ENCODE peak calls at places on chromosomes 7 and 10, in seven cellular contexts. One of them, this sample, is unnamed.

GRCh38 chr10:69377936-69378335 is 38.8 kb downstream of the TACR2 start:
- DNase-seq in transverse colon: no peak
- DNase-seq in A549: no peak
- DNase-seq in IMR-90: no peak
- DNase-seq in GM06990: no peak
- DNase-seq in cardiac muscle cell: peak
- DNase-seq in heart right ventricle: no peak
- DNase-seq in this sample: no peak

GRCh38 chr10:5585517-5586222 is 60.9 kb downstream of the CALML3 start:
- DNase-seq in A549: no peak
- DNase-seq in IMR-90: no peak
- DNase-seq in heart right ventricle: no peak
- DNase-seq in transverse colon: no peak
- DNase-seq in GM06990: no peak
- DNase-seq in cardiac muscle cell: peak
- DNase-seq in this sample: no peak

GRCh38 chr7:158944950-158945349 is 88.6 kb downstream of the DYNC2I1 start:
- DNase-seq in IMR-90: no peak
- DNase-seq in transverse colon: no peak
- DNase-seq in cardiac muscle cell: no peak
- DNase-seq in GM06990: no peak
- DNase-seq in heart right ventricle: no peak
- DNase-seq in A549: no peak
- DNase-seq in this sample: no peak

GRCh38 chr10:33038672-33039071 is 80.6 kb upstream of the ITGB1 start:
- DNase-seq in IMR-90: no peak
- DNase-seq in A549: no peak
- DNase-seq in GM06990: no peak
- DNase-seq in cardiac muscle cell: no peak
- DNase-seq in transverse colon: no peak
- DNase-seq in heart right ventricle: no peak
- DNase-seq in this sample: no peak

GRCh38 chr10:22230331-22230833 is 12.6 kb upstream of the EBLN1 start:
- DNase-seq in heart right ventricle: no peak
- DNase-seq in A549: peak
- DNase-seq in IMR-90: peak
- DNase-seq in cardiac muscle cell: peak
- DNase-seq in GM06990: no peak
- DNase-seq in transverse colon: no peak
- DNase-seq in this sample: no peak

GRCh38 chr10:26780793-26781601 is 79.8 kb downstream of the ABI1 start:
- DNase-seq in cardiac muscle cell: peak
- DNase-seq in GM06990: peak
- DNase-seq in heart right ventricle: no peak
- DNase-seq in transverse colon: no peak
- DNase-seq in A549: peak
- DNase-seq in IMR-90: peak
- DNase-seq in this sample: no peak

GRCh38 chr7:115477193-115477651 is 553.3 kb downstream of the TFEC start:
- DNase-seq in A549: no peak
- DNase-seq in IMR-90: no peak
- DNase-seq in GM06990: no peak
- DNase-seq in cardiac muscle cell: peak
- DNase-seq in transverse colon: peak
- DNase-seq in heart right ventricle: peak
- DNase-seq in this sample: no peak

GRCh38 chr10:35924726-35925125 is 282.6 kb upstream of the FZD8 start:
- DNase-seq in heart right ventricle: no peak
- DNase-seq in transverse colon: no peak
- DNase-seq in A549: no peak
- DNase-seq in IMR-90: no peak
- DNase-seq in cardiac muscle cell: no peak
- DNase-seq in GM06990: no peak
- DNase-seq in this sample: no peak

GRCh38 chr7:73701357-73701995 is 18.0 kb downstream of the STX1A start:
- DNase-seq in GM06990: no peak
- DNase-seq in IMR-90: peak
- DNase-seq in cardiac muscle cell: peak
- DNase-seq in transverse colon: peak
- DNase-seq in heart right ventricle: no peak
- DNase-seq in A549: peak
- DNase-seq in this sample: no peak

GRCh38 chr10:61971016-61971350 is 69.5 kb downstream of the ARID5B start:
- DNase-seq in A549: no peak
- DNase-seq in GM06990: no peak
- DNase-seq in heart right ventricle: no peak
- DNase-seq in transverse colon: no peak
- DNase-seq in IMR-90: peak
- DNase-seq in cardiac muscle cell: peak
- DNase-seq in this sample: no peak

GRCh38 chr10:90451283-90451682 is 406.6 kb downstream of the HTR7 start:
- DNase-seq in A549: no peak
- DNase-seq in transverse colon: no peak
- DNase-seq in GM06990: no peak
- DNase-seq in cardiac muscle cell: peak
- DNase-seq in IMR-90: no peak
- DNase-seq in heart right ventricle: no peak
- DNase-seq in this sample: no peak

GRCh38 chr10:11424456-11425287 is 186.8 kb downstream of the USP6NL start:
- DNase-seq in cardiac muscle cell: peak
- DNase-seq in IMR-90: peak
- DNase-seq in GM06990: no peak
- DNase-seq in heart right ventricle: peak
- DNase-seq in transverse colon: peak
- DNase-seq in A549: peak
- DNase-seq in this sample: no peak

GRCh38 chr10:50470345-50470744 is 153.4 kb downstream of the SGMS1 start:
- DNase-seq in GM06990: no peak
- DNase-seq in cardiac muscle cell: no peak
- DNase-seq in transverse colon: no peak
- DNase-seq in heart right ventricle: no peak
- DNase-seq in IMR-90: no peak
- DNase-seq in A549: no peak
- DNase-seq in this sample: no peak

GRCh38 chr10:64101611-64102263 is 580.5 kb downstream of the REEP3 start:
- DNase-seq in transverse colon: no peak
- DNase-seq in GM06990: no peak
- DNase-seq in heart right ventricle: no peak
- DNase-seq in cardiac muscle cell: no peak
- DNase-seq in IMR-90: no peak
- DNase-seq in A549: no peak
- DNase-seq in this sample: no peak

GRCh38 chr7:100049441-100050291 is at the start of gene ZSCAN21:
- DNase-seq in cardiac muscle cell: peak
- DNase-seq in GM06990: peak
- DNase-seq in transverse colon: peak
- DNase-seq in A549: peak
- DNase-seq in IMR-90: peak
- DNase-seq in heart right ventricle: peak
- DNase-seq in this sample: peak
- TF ChIP-seq CTCF in cardiac muscle cell: peak
- TF ChIP-seq CTCF in GM06990: peak
- TF ChIP-seq CTCF in transverse colon: peak
- TF ChIP-seq CTCF in A549: peak
- TF ChIP-seq CTCF in IMR-90: peak
- TF ChIP-seq CTCF in heart right ventricle: no peak
- TF ChIP-seq CTCF in this sample: no peak

DNA sequence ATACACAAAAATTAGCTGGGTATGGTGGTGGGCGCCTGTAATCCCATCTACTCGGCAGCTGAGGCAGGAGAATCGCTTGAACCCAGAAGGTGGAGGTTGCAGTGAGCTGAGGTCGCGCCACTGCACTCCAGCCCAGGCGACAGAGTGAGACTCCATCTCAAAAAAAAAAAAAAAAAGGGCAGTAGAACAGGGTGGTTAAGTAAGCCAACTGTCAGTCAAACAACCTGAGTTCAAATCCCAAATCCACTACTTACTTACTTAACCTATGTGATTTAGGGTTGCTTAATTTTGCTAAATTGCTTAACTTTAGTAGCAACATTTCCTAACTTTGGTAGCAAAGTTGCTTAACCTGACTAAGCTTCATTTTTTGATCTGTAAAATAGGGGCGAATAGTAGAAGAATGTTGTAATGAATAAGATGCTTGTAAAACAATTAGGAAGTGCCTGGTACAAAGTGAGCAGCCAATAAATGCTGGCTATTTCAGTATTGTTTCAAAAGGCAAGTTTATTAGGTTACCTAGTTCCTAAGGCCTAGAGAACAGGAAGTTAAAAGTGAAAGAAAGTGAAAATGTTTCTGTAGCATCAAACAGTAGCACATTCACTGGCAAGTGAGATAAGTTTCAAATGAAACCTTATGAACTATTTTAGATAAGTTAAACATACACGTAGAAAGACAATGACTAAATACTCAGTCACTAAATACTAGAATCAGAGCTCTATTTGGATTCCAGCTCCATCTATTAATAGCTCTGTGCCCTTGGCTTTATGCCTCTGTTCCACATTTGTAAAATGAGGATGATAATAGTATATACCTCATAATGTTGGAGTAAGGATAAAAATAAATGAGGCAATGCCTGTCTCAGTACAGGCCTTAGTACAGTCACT is 64.3 kb downstream of the HOXA1 start:
- DNase-seq in heart right ventricle: no peak
- DNase-seq in IMR-90: peak
- DNase-seq in transverse colon: no peak
- DNase-seq in GM06990: peak
- DNase-seq in A549: no peak
- DNase-seq in cardiac muscle cell: peak
- DNase-seq in this sample: no peak
- H3K4me3 ChIP-seq in heart right ventricle: no peak
- H3K4me3 ChIP-seq in IMR-90: peak
- H3K4me3 ChIP-seq in transverse colon: no peak
- H3K4me3 ChIP-seq in GM06990: no peak
- H3K4me3 ChIP-seq in A549: no peak
- H3K4me3 ChIP-seq in cardiac muscle cell: no peak
- H3K4me3 ChIP-seq in this sample: peak

GRCh38 chr7:1049801-1050200 is 5.5 kb downstream of the GPR146 start:
- DNase-seq in IMR-90: no peak
- DNase-seq in A549: no peak
- DNase-seq in GM06990: no peak
- DNase-seq in cardiac muscle cell: no peak
- DNase-seq in transverse colon: no peak
- DNase-seq in heart right ventricle: no peak
- DNase-seq in this sample: no peak

GRCh38 chr7:1050254-1050906 is 6.0 kb downstream of the GPR146 start:
- DNase-seq in GM06990: no peak
- DNase-seq in A549: no peak
- DNase-seq in cardiac muscle cell: no peak
- DNase-seq in heart right ventricle: no peak
- DNase-seq in IMR-90: no peak
- DNase-seq in transverse colon: no peak
- DNase-seq in this sample: no peak

GRCh38 chr7:1046722-1047679 is 2.7 kb downstream of the GPR146 start:
- DNase-seq in A549: no peak
- DNase-seq in GM06990: no peak
- DNase-seq in heart right ventricle: no peak
- DNase-seq in IMR-90: no peak
- DNase-seq in transverse colon: peak
- DNase-seq in cardiac muscle cell: no peak
- DNase-seq in this sample: no peak

GRCh38 chr7:1050956-1051690 is 6.8 kb downstream of the GPR146 start:
- DNase-seq in A549: no peak
- DNase-seq in IMR-90: no peak
- DNase-seq in heart right ventricle: peak
- DNase-seq in transverse colon: no peak
- DNase-seq in GM06990: no peak
- DNase-seq in cardiac muscle cell: no peak
- DNase-seq in this sample: no peak

DNA sequence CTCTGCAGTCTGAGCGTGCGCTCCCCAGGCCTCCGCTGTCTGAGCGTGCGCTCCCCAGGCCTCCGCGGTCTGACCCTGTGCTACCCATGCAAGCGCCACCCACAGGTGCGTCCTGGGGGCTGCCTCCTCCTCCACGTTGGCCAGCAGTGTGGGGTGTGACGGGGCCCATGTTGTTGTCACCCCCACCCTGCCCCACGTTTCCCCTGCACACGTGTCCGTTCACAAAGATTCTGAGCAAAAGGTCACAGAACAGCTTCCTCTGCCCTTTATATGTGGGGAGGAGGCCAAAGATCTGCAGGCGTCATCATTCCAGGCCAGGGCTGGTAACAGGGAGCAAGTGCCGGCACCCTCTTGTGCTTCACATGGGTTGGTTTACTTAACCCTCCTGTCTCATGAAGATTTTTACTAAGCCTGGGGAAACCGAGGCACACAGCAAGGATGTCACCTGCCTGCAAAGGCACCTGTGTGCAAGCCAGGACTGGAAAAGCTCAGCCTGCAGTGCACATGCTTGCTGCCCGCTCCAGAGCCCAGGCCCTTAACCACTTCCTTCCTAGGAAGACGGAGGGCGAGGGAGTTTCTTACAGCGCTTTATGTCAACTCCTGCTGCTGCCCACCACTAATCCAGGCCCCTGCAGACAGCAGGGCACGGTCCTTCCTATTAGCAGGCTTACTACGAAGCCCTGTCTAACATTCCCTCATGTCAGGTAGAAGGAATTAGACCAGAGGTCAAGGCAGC is 4.8 kb downstream of the GPR146 start:
- DNase-seq in cardiac muscle cell: no peak
- DNase-seq in IMR-90: no peak
- DNase-seq in transverse colon: no peak
- DNase-seq in GM06990: no peak
- DNase-seq in heart right ventricle: no peak
- DNase-seq in A549: no peak
- DNase-seq in this sample: no peak
- TF ChIP-seq CTCF in cardiac muscle cell: no peak
- TF ChIP-seq CTCF in IMR-90: no peak
- TF ChIP-seq CTCF in transverse colon: no peak
- TF ChIP-seq CTCF in GM06990: no peak
- TF ChIP-seq CTCF in heart right ventricle: no peak
- TF ChIP-seq CTCF in A549: no peak
- TF ChIP-seq CTCF in this sample: no peak

GRCh38 chr10:60258429-60258797 is 131.3 kb downstream of the ANK3 start:
- DNase-seq in IMR-90: no peak
- DNase-seq in A549: no peak
- DNase-seq in transverse colon: no peak
- DNase-seq in heart right ventricle: no peak
- DNase-seq in GM06990: no peak
- DNase-seq in cardiac muscle cell: no peak
- DNase-seq in this sample: no peak
- H3K4me3 ChIP-seq in IMR-90: no peak
- H3K4me3 ChIP-seq in A549: no peak
- H3K4me3 ChIP-seq in transverse colon: no peak
- H3K4me3 ChIP-seq in heart right ventricle: no peak
- H3K4me3 ChIP-seq in GM06990: no peak
- H3K4me3 ChIP-seq in cardiac muscle cell: no peak
- H3K4me3 ChIP-seq in this sample: no peak

DNA sequence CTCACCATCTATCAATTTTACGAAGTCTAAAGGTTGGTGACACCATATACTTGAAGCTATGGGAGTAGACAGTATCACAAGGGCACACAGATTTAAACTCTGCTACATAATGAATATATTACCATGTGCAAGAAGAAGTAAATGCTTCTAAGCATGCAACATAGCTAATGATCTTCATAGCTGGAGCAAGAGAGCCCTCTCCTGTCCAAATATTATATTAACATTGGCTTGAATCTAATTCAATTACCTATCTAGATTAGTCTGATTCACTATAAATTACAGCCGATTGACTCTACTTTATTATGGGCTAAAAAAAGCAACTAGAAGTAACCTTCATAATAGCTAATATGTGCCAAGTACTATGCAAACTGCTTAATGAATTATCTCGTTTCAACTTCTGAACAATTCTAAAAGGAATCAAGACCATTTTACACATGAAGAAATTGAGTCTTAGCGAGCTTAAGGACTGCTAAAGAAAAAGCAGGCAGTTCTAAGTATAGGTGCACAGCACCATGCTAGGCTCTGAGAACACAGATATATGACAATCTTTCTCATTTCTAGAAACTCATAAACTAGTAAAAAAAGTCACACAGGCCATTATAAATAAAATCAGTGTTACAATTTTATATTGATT is 21.9 kb downstream of the FRA10AC1 start:
- DNase-seq in heart right ventricle: no peak
- DNase-seq in GM06990: no peak
- DNase-seq in transverse colon: no peak
- DNase-seq in A549: peak
- DNase-seq in cardiac muscle cell: peak
- DNase-seq in IMR-90: peak
- DNase-seq in this sample: no peak
- TF ChIP-seq CTCF in heart right ventricle: peak
- TF ChIP-seq CTCF in GM06990: no peak
- TF ChIP-seq CTCF in transverse colon: peak
- TF ChIP-seq CTCF in A549: peak
- TF ChIP-seq CTCF in cardiac muscle cell: peak
- TF ChIP-seq CTCF in IMR-90: peak
- TF ChIP-seq CTCF in this sample: peak

This sample was measured in thoracic aorta.